ENCODE peak calls at places on chromosomes 3 and 15, in eight cellular contexts. E is cardiac muscle cell, C is nucleus accumbens, K is M059J, J is natural killer cell, T is A549, L is amniotic stem cell, M is GM20000. I is an unnamed sample.

GRCh38 chr3:170493712-170494182 is 75.1 kb downstream of the CLDN11 start:
- DNase-seq in M (no peak), K (peak), L (no peak), J (no peak), C (no peak), T (no peak), E (no peak), I (no peak)

GRCh38 chr15:25859838-25860645 is 3.1 kb downstream of the ATP10A start:
- DNase-seq in E (no peak), J (peak), L (no peak), C (no peak), T (no peak), M (no peak), K (no peak), I (no peak)

GRCh38 chr3:161372321-161373260 is 1.3 kb upstream of the SPTSSB start:
- DNase-seq in J (peak), C (peak), T (peak), L (no peak), E (peak), M (peak), K (peak), I (peak)

GRCh38 chr3:53379898-53380297 is 32.6 kb upstream of the DCP1A start:
- DNase-seq in E (no peak), M (no peak), L (no peak), K (no peak), T (no peak), C (no peak), J (no peak), I (no peak)

GRCh38 chr3:76566211-76566534 is 473.7 kb upstream of the ROBO2 start:
- DNase-seq in J (no peak), L (no peak), C (no peak), M (no peak), K (no peak), T (no peak), E (no peak), I (no peak)

GRCh38 chr3:75192065-75192658 is 472.0 kb upstream of the FRG2C start:
- DNase-seq in J (peak), E (peak), L (peak), M (peak), T (peak), K (peak), C (no peak), I (no peak)

GRCh38 chr3:106345353-106346027 is 476.7 kb upstream of the CBLB start:
- DNase-seq in T (peak), J (no peak), K (peak), M (no peak), L (peak), C (no peak), E (no peak), I (no peak)

GRCh38 chr15:67916565-67916964 is 76.7 kb upstream of the RNU6-1 start:
- DNase-seq in M (no peak), E (no peak), C (no peak), L (no peak), T (no peak), K (no peak), J (no peak), I (no peak)

GRCh38 chr15:75100679-75101078 is 77.3 kb downstream of the PPCDC start:
- DNase-seq in L (no peak), T (no peak), C (no peak), M (no peak), J (no peak), E (no peak), K (no peak), I (no peak)

GRCh38 chr3:119588112-119588511 is 8.8 kb downstream of the ADPRH start:
- DNase-seq in K (no peak), T (no peak), L (no peak), J (no peak), C (no peak), E (no peak), M (no peak), I (peak)

GRCh38 chr3:14836049-14836468 is 17.3 kb downstream of the FGD5 start:
- DNase-seq in T (no peak), J (no peak), M (no peak), E (no peak), K (no peak), L (no peak), C (no peak), I (no peak)

GRCh38 chr15:84979651-84980050 is 2.0 kb upstream of the PDE8A start:
- DNase-seq in J (no peak), E (peak), C (no peak), K (no peak), T (no peak), M (no peak), L (no peak), I (no peak)

GRCh38 chr3:162541923-162542322 is 1045.3 kb downstream of the OTOL1 start:
- DNase-seq in T (no peak), M (no peak), K (no peak), L (no peak), E (no peak), J (no peak), C (no peak), I (no peak)

GRCh38 chr3:120683213-120683612 is 1.2 kb upstream of the HGD start:
- DNase-seq in L (no peak), K (no peak), T (no peak), E (no peak), J (no peak), C (no peak), M (no peak), I (no peak)

GRCh38 chr3:182739619-182740018 is 53.7 kb upstream of the ATP11B start:
- DNase-seq in T (no peak), J (no peak), L (peak), E (no peak), K (no peak), M (no peak), C (no peak), I (no peak)

GRCh38 chr3:48694610-48695051 is 8.9 kb upstream of the NCKIPSD start:
- DNase-seq in E (no peak), L (peak), K (peak), M (no peak), J (no peak), C (peak), T (no peak), I (no peak)

I was measured in germinal center.